ENCODE peak calls at places on chromosomes 7 and 10, in ten cellular contexts. O is RWPE2; H is Right ventricle myocardium inferior; R is T-cell; P is stimulated activated naive CD8-positive, alpha-beta T cell treated with anti-CD3 and anti-CD28 coated beads, Interleukin-15, Interleukin-2, amounts not matched to agents 100 U/mL and 50 U/mL, for 24 hours; K is esophagus mucosa; G is CD4-positive, CD25-positive, alpha-beta regulatory T cell; V is upper lobe of right lung; D is WTC11; Q is HepG2. B is an unnamed sample.

GRCh38 chr7:97149843-97150242 is 32.3 kb downstream of the SDHAF3 start:
- ATAC-seq in K (no peak), G (no peak), Q (no peak), H (no peak), V (no peak), O (no peak), D (no peak), R (no peak), P (no peak), B (no peak)

GRCh38 chr10:61708841-61709240 is 46.1 kb downstream of the CABCOCO1 start:
- ATAC-seq in V (no peak), D (no peak), K (no peak), H (no peak), O (no peak), Q (no peak), R (no peak), P (no peak), G (no peak), B (no peak)

GRCh38 chr7:131105294-131105802 is 222.3 kb upstream of the MKLN1 start:
- ATAC-seq in V (no peak), H (no peak), R (no peak), K (peak), P (peak), O (no peak), Q (peak), G (no peak), D (peak), B (no peak)

GRCh38 chr7:98137826-98138151 is 31.1 kb downstream of the LMTK2 start:
- ATAC-seq in D (no peak), K (no peak), V (peak), O (no peak), H (peak), G (no peak), Q (no peak), R (no peak), P (no peak), B (no peak)

GRCh38 chr7:144670251-144670650 is 165.6 kb downstream of the TPK1 start:
- ATAC-seq in H (no peak), D (no peak), V (no peak), K (no peak), P (no peak), R (no peak), Q (no peak), O (peak), G (no peak), B (no peak)

GRCh38 chr10:122336332-122336731 is 38.2 kb upstream of the PLEKHA1 start:
- ATAC-seq in V (no peak), D (no peak), H (no peak), R (no peak), G (no peak), K (peak), P (no peak), O (no peak), Q (no peak), B (peak)

GRCh38 chr7:3336042-3336665 is 35.1 kb downstream of the SDK1 start:
- ATAC-seq in O (no peak), Q (no peak), R (no peak), H (no peak), K (peak), V (no peak), P (no peak), D (peak), G (no peak), B (no peak)

GRCh38 chr7:99860281-99861127 is 16.3 kb downstream of the OR2AE1 start:
- ATAC-seq in P (no peak), Q (peak), K (peak), O (peak), R (no peak), G (no peak), V (peak), D (no peak), H (peak), B (no peak)

GRCh38 chr10:95758351-95759025 is 2.5 kb downstream of the ENTPD1 start:
- ATAC-seq in R (peak), P (peak), D (no peak), Q (no peak), V (no peak), O (no peak), H (no peak), G (no peak), K (no peak), B (peak)

GRCh38 chr7:2969398-2970306 is 74.0 kb downstream of the CARD11 start:
- ATAC-seq in H (no peak), O (no peak), G (no peak), P (no peak), R (no peak), V (no peak), Q (no peak), K (no peak), D (no peak), B (peak)

GRCh38 chr7:156833311-156833710 is 59.7 kb downstream of the LMBR1 start:
- ATAC-seq in O (no peak), Q (no peak), H (no peak), K (no peak), V (no peak), P (no peak), G (no peak), D (no peak), R (no peak), B (no peak)

GRCh38 chr10:61343781-61344180 is 109.4 kb downstream of the TMEM26 start:
- ATAC-seq in P (no peak), D (no peak), Q (no peak), G (no peak), K (no peak), V (no peak), H (no peak), O (no peak), R (no peak), B (no peak)

GRCh38 chr10:32273326-32273725 is 73.6 kb downstream of the EPC1 start:
- ATAC-seq in R (no peak), P (no peak), H (no peak), V (no peak), D (no peak), K (no peak), Q (no peak), O (no peak), G (no peak), B (no peak)

GRCh38 chr10:24722676-24723385 is 856 bp downstream of the ARHGAP21 start:
- ATAC-seq in Q (peak), H (peak), G (peak), P (peak), V (peak), O (peak), R (peak), D (peak), K (peak), B (peak)

GRCh38 chr7:97971990-97972943 is 17.7 kb downstream of the OCM2 start:
- ATAC-seq in K (peak), R (peak), P (peak), G (peak), V (peak), D (peak), Q (peak), H (peak), O (peak), B (peak)

GRCh38 chr10:50397312-50398140 is 146.2 kb upstream of the ASAH2 start:
- ATAC-seq in H (peak), V (no peak), K (no peak), R (no peak), G (peak), O (no peak), Q (peak), P (no peak), D (no peak), B (peak)

GRCh38 chr10:27530477-27530876 is 26.4 kb downstream of the RAB18 start:
- ATAC-seq in G (no peak), O (no peak), P (no peak), K (no peak), Q (no peak), H (no peak), D (no peak), R (no peak), V (no peak), B (peak)

GRCh38 chr10:74898201-74898976 is 72.0 kb downstream of the KAT6B start:
- ATAC-seq in D (peak), G (peak), P (peak), Q (peak), R (peak), V (peak), H (no peak), O (peak), K (peak), B (peak)

GRCh38 chr10:18418579-18419210 is 232.7 kb downstream of the NSUN6 start:
- ATAC-seq in V (peak), H (no peak), Q (no peak), P (no peak), K (no peak), D (no peak), G (no peak), R (no peak), O (no peak), B (no peak)

GRCh38 chr7:155412416-155413253 is 45.3 kb upstream of the EN2 start:
- ATAC-seq in P (peak), O (peak), H (no peak), G (no peak), K (peak), V (peak), R (peak), Q (peak), D (peak), B (peak)

GRCh38 chr7:136869006-136869961 is 832 bp downstream of the CHRM2 start:
- ATAC-seq in P (no peak), D (peak), G (no peak), R (no peak), K (no peak), Q (no peak), V (peak), H (peak), O (no peak), B (no peak)

GRCh38 chr7:82755705-82756551 is 312.4 kb upstream of the CACNA2D1 start:
- ATAC-seq in D (peak), K (no peak), R (no peak), V (no peak), H (no peak), G (no peak), Q (no peak), P (no peak), O (peak), B (no peak)

GRCh38 chr10:89351402-89352038 is 23.7 kb downstream of the IFIT3 start:
- ATAC-seq in Q (peak), O (peak), R (no peak), P (peak), D (no peak), H (peak), V (no peak), G (no peak), K (no peak), B (peak)

GRCh38 chr7:17501461-17502208 is 203.2 kb downstream of the AHR start:
- ATAC-seq in K (no peak), O (no peak), H (no peak), G (no peak), Q (no peak), R (no peak), P (no peak), V (no peak), D (no peak), B (no peak)